ENCODE peak calls at places on chromosomes 1 and 21, in four cellular contexts. One of them, this sample, is unnamed. For H3K9me3, the result is how much of the 10 kb centered on the place peaks cover.

GRCh38 chr1:223081181-223081994 is 61.7 kb downstream of the TLR5 start:
- DNase-seq in endodermal cell: peak
- DNase-seq in stomach: peak
- DNase-seq in tibial artery: peak
- DNase-seq in this sample: peak

GRCh38 chr1:27042670-27043069 is 30.0 kb upstream of the TENT5B start:
- DNase-seq in endodermal cell: no peak
- DNase-seq in stomach: no peak
- DNase-seq in tibial artery: no peak
- DNase-seq in this sample: no peak

GRCh38 chr21:39647476-39647875 is 34.7 kb downstream of the B3GALT5 start:
- DNase-seq in endodermal cell: peak
- DNase-seq in stomach: no peak
- DNase-seq in tibial artery: no peak
- DNase-seq in this sample: no peak

GRCh38 chr1:9079980-9080703 is 10.7 kb upstream of the SLC2A5 start:
- DNase-seq in endodermal cell: no peak
- DNase-seq in stomach: no peak
- DNase-seq in tibial artery: no peak
- DNase-seq in this sample: no peak

GRCh38 chr1:47431534-47431933 is 6.3 kb upstream of the FOXD2 start:
- DNase-seq in endodermal cell: peak
- DNase-seq in stomach: no peak
- DNase-seq in tibial artery: no peak
- DNase-seq in this sample: no peak

GRCh38 chr1:160309183-160309535 is 24.2 kb upstream of the PEX19 start:
- DNase-seq in endodermal cell: no peak
- DNase-seq in stomach: no peak
- DNase-seq in tibial artery: no peak
- DNase-seq in this sample: no peak

GRCh38 chr1:37537378-37537777 is 16.7 kb downstream of the SNIP1 start:
- DNase-seq in endodermal cell: no peak
- DNase-seq in stomach: peak
- DNase-seq in tibial artery: no peak
- DNase-seq in this sample: no peak

GRCh38 chr1:97841369-97841768 is 79.5 kb downstream of the DPYD start:
- DNase-seq in endodermal cell: no peak
- DNase-seq in stomach: no peak
- DNase-seq in tibial artery: no peak
- DNase-seq in this sample: no peak

GRCh38 chr1:219441884-219442283 is 171.0 kb downstream of the ZC3H11B start:
- DNase-seq in endodermal cell: no peak
- DNase-seq in stomach: no peak
- DNase-seq in tibial artery: no peak
- DNase-seq in this sample: no peak

GRCh38 chr1:166952002-166952746 is 23.2 kb downstream of the ILDR2 start:
- DNase-seq in endodermal cell: no peak
- DNase-seq in stomach: no peak
- DNase-seq in tibial artery: no peak
- DNase-seq in this sample: no peak

GRCh38 chr1:93814059-93814794 is 64.8 kb downstream of the DNTTIP2 start:
- DNase-seq in endodermal cell: peak
- DNase-seq in stomach: peak
- DNase-seq in tibial artery: no peak
- DNase-seq in this sample: no peak

GRCh38 chr1:201543871-201544521 is 5.1 kb downstream of the NAV1 start:
- DNase-seq in endodermal cell: no peak
- DNase-seq in stomach: no peak
- DNase-seq in tibial artery: no peak
- DNase-seq in this sample: no peak

GRCh38 chr1:192575499-192576189 is at the start of gene RGS1:
- DNase-seq in endodermal cell: no peak
- DNase-seq in stomach: peak
- DNase-seq in tibial artery: peak
- DNase-seq in this sample: peak

GRCh38 chr1:43938892-43939587 is 5.4 kb downstream of the ARTN start:
- DNase-seq in endodermal cell: no peak
- DNase-seq in stomach: no peak
- DNase-seq in tibial artery: no peak
- DNase-seq in this sample: no peak

GRCh38 chr1:237736372-237737029 is 154.2 kb downstream of the ZP4 start:
- DNase-seq in endodermal cell: peak
- DNase-seq in stomach: no peak
- DNase-seq in tibial artery: no peak
- DNase-seq in this sample: no peak

GRCh38 chr1:246155923-246156322 is 351.2 kb downstream of the SMYD3 start:
- DNase-seq in endodermal cell: no peak
- DNase-seq in stomach: no peak
- DNase-seq in tibial artery: no peak
- DNase-seq in this sample: no peak

GRCh38 chr1:167659440-167659839 is 29.4 kb downstream of the RCSD1 start:
- DNase-seq in endodermal cell: no peak
- DNase-seq in stomach: no peak
- DNase-seq in tibial artery: no peak
- DNase-seq in this sample: no peak

GRCh38 chr1:11272842-11273594 is at the start of gene UBIAD1:
- DNase-seq in endodermal cell: peak
- DNase-seq in stomach: peak
- DNase-seq in tibial artery: peak
- DNase-seq in this sample: peak

GRCh38 chr21:37932936-37933335 is 16.7 kb upstream of the KCNJ6 start:
- DNase-seq in endodermal cell: no peak
- DNase-seq in stomach: no peak
- DNase-seq in tibial artery: no peak
- DNase-seq in this sample: no peak

GRCh38 chr1:26155370-26156284 is 3.3 kb upstream of the FAM110D start:
- DNase-seq in endodermal cell: peak
- DNase-seq in stomach: no peak
- DNase-seq in tibial artery: no peak
- DNase-seq in this sample: no peak

GRCh38 chr1:233635765-233636502 is 22.0 kb downstream of the KCNK1 start:
- DNase-seq in endodermal cell: peak
- DNase-seq in stomach: peak
- DNase-seq in tibial artery: no peak
- DNase-seq in this sample: no peak

GRCh38 chr1:173506437-173506836 is 29.3 kb downstream of the PRDX6 start:
- DNase-seq in endodermal cell: peak
- DNase-seq in stomach: peak
- DNase-seq in tibial artery: no peak
- DNase-seq in this sample: no peak

GRCh38 chr21:45974073-45975016 is 7.2 kb upstream of the COL6A1 start:
- DNase-seq in endodermal cell: peak
- DNase-seq in stomach: peak
- DNase-seq in tibial artery: peak
- DNase-seq in this sample: peak

GRCh38 chr1:32779242-32779641 is 37.9 kb downstream of the YARS1 start:
- DNase-seq in endodermal cell: no peak
- DNase-seq in stomach: no peak
- DNase-seq in tibial artery: no peak
- DNase-seq in this sample: no peak

GRCh38 chr1:203607169-203607873 is 19.3 kb upstream of the ATP2B4 start:
- DNase-seq in endodermal cell: no peak
- DNase-seq in stomach: peak
- DNase-seq in tibial artery: no peak
- DNase-seq in this sample: no peak

GRCh38 chr1:28928306-28928987 is 14.1 kb downstream of the EPB41 start:
- DNase-seq in endodermal cell: no peak
- DNase-seq in stomach: no peak
- DNase-seq in tibial artery: no peak
- DNase-seq in this sample: no peak

GRCh38 chr1:151837841-151838490 is 1.7 kb downstream of the C2CD4D start:
- DNase-seq in endodermal cell: no peak
- DNase-seq in stomach: no peak
- DNase-seq in tibial artery: no peak
- DNase-seq in this sample: no peak

GRCh38 chr1:168348146-168348709 is 67.6 kb downstream of the TBX19 start:
- DNase-seq in endodermal cell: no peak
- DNase-seq in stomach: no peak
- DNase-seq in tibial artery: no peak
- DNase-seq in this sample: no peak

GRCh38 chr1:35572296-35572695 is 818 bp upstream of the TFAP2E start:
- DNase-seq in endodermal cell: no peak
- DNase-seq in stomach: no peak
- DNase-seq in tibial artery: no peak
- DNase-seq in this sample: no peak

GRCh38 chr1:78274814-78275213 is 216.0 kb upstream of the PTGFR start:
- DNase-seq in endodermal cell: no peak
- DNase-seq in stomach: no peak
- DNase-seq in tibial artery: no peak
- DNase-seq in this sample: no peak

GRCh38 chr21:41868062-41868710 is 11.0 kb downstream of the PRDM15 start:
- DNase-seq in endodermal cell: no peak
- DNase-seq in stomach: no peak
- DNase-seq in tibial artery: no peak
- DNase-seq in this sample: no peak

GRCh38 chr1:8409107-8409506 is 91.2 kb downstream of the SLC45A1 start:
- DNase-seq in endodermal cell: peak
- DNase-seq in stomach: no peak
- DNase-seq in tibial artery: no peak
- DNase-seq in this sample: no peak

GRCh38 chr1:42419449-42419848 is 36.4 kb downstream of the ZMYND12 start:
- DNase-seq in endodermal cell: no peak
- DNase-seq in stomach: no peak
- DNase-seq in tibial artery: no peak
- DNase-seq in this sample: no peak

GRCh38 chr1:24126023-24126671 is 14.2 kb upstream of the MYOM3 start:
- DNase-seq in endodermal cell: no peak
- DNase-seq in stomach: no peak
- DNase-seq in tibial artery: no peak
- DNase-seq in this sample: no peak

GRCh38 chr1:81999364-81999763 is 198.6 kb downstream of the ADGRL2 start:
- DNase-seq in endodermal cell: no peak
- DNase-seq in stomach: no peak
- DNase-seq in tibial artery: no peak
- DNase-seq in this sample: no peak

DNA sequence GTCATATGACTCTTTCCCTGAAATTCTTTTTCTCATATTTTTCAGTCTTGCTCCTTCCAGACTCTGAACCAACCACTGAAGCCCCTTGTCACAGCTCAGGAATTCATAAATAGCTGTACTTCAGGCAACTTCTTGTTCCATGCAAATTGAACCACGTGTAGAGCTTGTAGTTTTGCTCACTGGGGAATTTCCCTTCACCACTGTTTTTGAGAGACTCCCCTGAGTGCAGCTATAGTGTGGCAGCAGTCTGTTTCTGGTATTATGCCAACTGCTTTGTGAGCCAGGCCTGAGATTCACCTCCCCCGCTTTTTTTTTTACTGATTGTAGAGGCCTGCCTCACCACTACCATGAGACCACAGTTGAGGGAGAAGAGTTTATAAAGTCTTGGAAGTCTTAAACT is 150.3 kb upstream of the SPAG17 start:
- DNase-seq in endodermal cell: no peak
- DNase-seq in stomach: no peak
- DNase-seq in tibial artery: no peak
- DNase-seq in this sample: no peak
- H3K9me3 ChIP-seq in endodermal cell: under half
- H3K9me3 ChIP-seq in stomach: under half
- H3K9me3 ChIP-seq in tibial artery: under half
- H3K9me3 ChIP-seq in this sample: under half

DNA sequence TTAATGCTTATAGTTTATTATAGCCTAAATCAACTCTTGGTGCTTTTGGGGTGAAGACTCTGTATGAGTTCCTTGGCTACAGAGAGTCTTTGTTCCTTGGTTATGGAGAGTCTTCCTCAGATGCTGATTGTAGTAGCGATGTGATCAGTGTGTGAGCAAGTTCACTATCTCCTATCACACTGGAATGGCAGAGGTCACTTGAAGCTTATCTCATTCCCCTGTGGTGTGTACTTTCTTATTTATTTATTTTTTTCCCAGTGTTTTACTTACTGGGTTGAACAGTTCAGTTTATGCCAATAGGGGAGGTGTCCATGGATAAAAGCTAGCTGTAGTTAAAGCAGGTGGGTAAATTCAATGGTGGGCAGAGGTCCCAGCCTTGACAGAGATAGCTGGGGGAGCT is 20.1 kb upstream of the MAB21L3 start:
- DNase-seq in endodermal cell: no peak
- DNase-seq in stomach: no peak
- DNase-seq in tibial artery: no peak
- DNase-seq in this sample: no peak
- H3K9me3 ChIP-seq in endodermal cell: under half
- H3K9me3 ChIP-seq in stomach: half or more
- H3K9me3 ChIP-seq in tibial artery: under half
- H3K9me3 ChIP-seq in this sample: under half

DNA sequence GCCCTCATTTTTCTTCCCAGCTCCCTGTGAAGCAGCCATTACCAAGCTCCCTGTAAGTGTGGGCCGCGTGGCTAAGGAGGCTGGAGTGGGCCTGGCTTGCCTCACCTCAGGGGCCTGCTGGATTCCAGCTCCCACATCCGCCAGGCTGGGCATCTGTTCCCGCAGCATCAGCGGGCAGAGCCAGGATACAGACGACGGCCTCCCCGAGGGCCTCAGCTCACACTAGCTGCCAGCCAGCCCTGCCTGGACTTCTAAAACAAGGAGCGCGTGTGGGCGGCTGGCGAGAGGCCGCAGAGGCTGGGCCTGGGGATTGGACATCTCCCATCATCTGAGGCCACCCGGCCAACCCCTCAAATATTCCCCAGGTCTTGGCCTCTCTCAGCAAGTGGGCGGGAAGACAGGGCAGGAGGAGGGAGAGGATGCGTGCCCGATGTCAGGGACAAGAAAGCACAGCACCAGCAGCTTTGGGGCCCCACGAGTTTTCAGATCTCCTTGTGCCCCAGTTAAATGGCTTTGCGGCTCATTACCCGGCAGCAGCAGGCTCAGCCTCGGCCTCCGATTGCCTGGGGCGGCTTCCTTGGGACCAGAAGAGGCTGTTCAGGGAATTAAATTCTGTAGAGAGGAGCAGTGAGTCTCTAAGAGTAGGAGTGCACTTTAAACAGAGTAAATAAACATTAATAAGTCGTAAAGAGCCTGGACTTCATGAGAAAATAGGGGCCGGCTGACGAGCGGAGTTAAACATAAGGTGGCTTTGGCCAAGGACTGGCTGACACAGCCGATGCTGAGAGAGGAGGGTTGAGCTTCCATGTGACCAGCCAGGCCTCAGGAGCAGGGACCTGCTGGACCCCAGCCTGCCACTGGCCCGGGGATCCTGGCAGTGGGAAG is 208.9 kb upstream of the C1orf174 start:
- DNase-seq in endodermal cell: no peak
- DNase-seq in stomach: no peak
- DNase-seq in tibial artery: peak
- DNase-seq in this sample: no peak
- H3K9me3 ChIP-seq in endodermal cell: under half
- H3K9me3 ChIP-seq in stomach: under half
- H3K9me3 ChIP-seq in tibial artery: under half
- H3K9me3 ChIP-seq in this sample: under half

DNA sequence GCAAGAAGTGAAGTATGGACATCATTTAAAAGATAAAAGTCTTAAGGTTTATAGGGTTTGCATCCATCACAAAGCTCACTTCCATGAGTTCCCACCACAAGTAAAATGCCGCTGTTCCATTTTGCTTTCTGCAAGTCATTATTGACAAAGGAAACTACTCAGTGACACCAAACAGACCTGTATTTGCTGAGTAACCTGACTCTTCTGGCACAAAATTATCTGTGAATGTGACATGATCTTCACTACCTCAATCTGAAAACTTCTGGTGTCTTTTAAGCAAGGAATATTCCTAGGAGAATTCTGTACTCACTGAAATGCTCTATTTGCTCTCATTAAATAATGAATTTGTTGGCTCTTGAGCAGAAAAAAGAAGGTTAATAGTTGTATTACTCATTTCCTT is 1077.4 kb upstream of the ADGRL4 start:
- DNase-seq in endodermal cell: no peak
- DNase-seq in stomach: no peak
- DNase-seq in tibial artery: no peak
- DNase-seq in this sample: no peak
- H3K9me3 ChIP-seq in endodermal cell: under half
- H3K9me3 ChIP-seq in stomach: under half
- H3K9me3 ChIP-seq in tibial artery: under half
- H3K9me3 ChIP-seq in this sample: under half

This sample was measured in lower lobe of right lung.